ENCODE peak calls at places on chromosomes 3 and 15, in eight cellular contexts. N is K562; M is fibroblast of mammary gland; O is activated gamma-delta T cell treated with Interleukin-2 at 50 U/mL for 16 hours; Y is CD8-positive, alpha-beta memory T cell; Q is GM12865; K is cardiac muscle cell; V is EL. D is an unnamed sample.

GRCh38 chr15:37134699-37135131 is 34.4 kb upstream of the MEIS2 start:
- DNase-seq in Q (peak; percentile 42), O (no peak), Y (no peak), M (peak; percentile 69), V (peak; percentile 55), K (peak; percentile 64), N (peak; percentile 52), D (peak; percentile 59)

GRCh38 chr3:188152660-188153497 is 1.1 kb upstream of the LPP start:
- DNase-seq in V (peak; percentile 67), K (peak; percentile 41), O (no peak), N (no peak), Y (peak; percentile 1), Q (peak; percentile 8), M (peak; percentile 69), D (peak; percentile 23)

GRCh38 chr15:62903437-62903836 is 139.1 kb upstream of the TPM1 start:
- DNase-seq in O (no peak), N (no peak), Y (no peak), M (no peak), Q (no peak), K (no peak), V (no peak), D (no peak)

GRCh38 chr3:169344465-169344864 is 319.0 kb downstream of the MECOM start:
- DNase-seq in Y (no peak), M (peak; percentile 27), V (no peak), K (no peak), Q (no peak), O (no peak), N (no peak), D (no peak)

GRCh38 chr3:172221550-172221949 is 182.2 kb downstream of the FNDC3B start:
- DNase-seq in Q (no peak), Y (no peak), M (peak; percentile 94), N (no peak), K (no peak), O (no peak), V (peak; percentile 82), D (no peak)

GRCh38 chr15:31300981-31301686 is 25.5 kb upstream of the KLF13 start:
- DNase-seq in Q (no peak), N (no peak), O (no peak), M (no peak), V (no peak), Y (no peak), K (no peak), D (peak; percentile 91)

GRCh38 chr3:45976191-45977091 is 19.2 kb downstream of the FYCO1 start:
- DNase-seq in N (no peak), O (peak; percentile 32), Q (no peak), V (no peak), M (no peak), K (no peak), Y (peak; percentile 32), D (no peak)

GRCh38 chr3:123883656-123884257 is 375 bp downstream of the MYLK start:
- DNase-seq in N (no peak), Y (no peak), V (no peak), Q (no peak), O (no peak), M (no peak), K (peak; percentile 34), D (no peak)

GRCh38 chr3:171788546-171789351 is 21.5 kb downstream of the PLD1 start:
- DNase-seq in V (peak; percentile 86), N (no peak), M (peak; percentile 98), Y (no peak), K (no peak), Q (no peak), O (no peak), D (peak; percentile 52)

GRCh38 chr3:60048447-60048848 is 998.6 kb upstream of the CFAP20DC start:
- DNase-seq in M (no peak), N (no peak), K (no peak), O (no peak), Q (no peak), Y (no peak), V (no peak), D (no peak)

GRCh38 chr3:89098964-89099585 is 8.3 kb upstream of the EPHA3 start:
- DNase-seq in N (peak; percentile 15), O (no peak), M (peak; percentile 54), Q (peak; percentile 58), V (peak; percentile 55), Y (no peak), K (peak; percentile 74), D (peak; percentile 57)

GRCh38 chr15:41480396-41481140 is 13.1 kb upstream of the ITPKA start:
- DNase-seq in K (no peak), O (no peak), Y (no peak), N (no peak), Q (no peak), M (no peak), V (no peak), D (no peak)

D was measured in NAMALWA.